ENCODE peak calls at places on chromosomes 13 and 19, in eight cellular contexts. K is upper lobe of right lung, V is SJSA1, Y is HAP-1, P is left lung, F is HepG2, T is GM23338, A is vagina. W is an unnamed sample.

GRCh38 chr13:44158741-44159632 is 214.6 kb upstream of the SERP2 start:
- DNase-seq in K (no peak), V (no peak), Y (no peak), P (no peak), F (no peak), T (no peak), A (no peak), W (no peak)

GRCh38 chr13:114285166-114285808 is 3.9 kb downstream of the UPF3A start:
- DNase-seq in K (no peak), V (no peak), Y (no peak), P (no peak), F (no peak), T (no peak), A (no peak), W (no peak)

GRCh38 chr13:101390461-101390860 is 25.8 kb downstream of the NALCN start:
- DNase-seq in K (no peak), V (peak; percentile 36), Y (no peak), P (no peak), F (no peak), T (no peak), A (no peak), W (no peak)

GRCh38 chr19:2549701-2550191 is 73.8 kb downstream of the GADD45B start:
- DNase-seq in K (peak; percentile 91), V (peak; percentile 94), Y (no peak), P (peak; percentile 93), F (no peak), T (no peak), A (no peak), W (peak; percentile 29)

GRCh38 chr19:50633359-50633758 is 6.3 kb downstream of the SYT3 start:
- DNase-seq in K (no peak), V (no peak), Y (no peak), P (no peak), F (no peak), T (no peak), A (no peak), W (no peak)

GRCh38 chr13:43221611-43222010 is 198.2 kb downstream of the DNAJC15 start:
- DNase-seq in K (no peak), V (no peak), Y (no peak), P (no peak), F (no peak), T (no peak), A (no peak), W (no peak)

GRCh38 chr13:51581148-51581820 is 3.0 kb upstream of the WDFY2 start:
- DNase-seq in K (no peak), V (no peak), Y (no peak), P (no peak), F (no peak), T (no peak), A (no peak), W (no peak)

GRCh38 chr13:113630296-113630695 is 27.7 kb downstream of the ATP4B start:
- DNase-seq in K (no peak), V (no peak), Y (no peak), P (peak; percentile 26), F (no peak), T (no peak), A (no peak), W (no peak)

GRCh38 chr13:112688560-112689497 is 1.0 kb upstream of the ATP11A start:
- DNase-seq in K (peak; percentile 88), V (no peak), Y (no peak), P (peak; percentile 89), F (peak; percentile 24), T (peak; percentile 47), A (no peak), W (peak; percentile 34)

GRCh38 chr13:57632276-57633140 is 964 bp downstream of the PCDH17 start:
- DNase-seq in K (peak; percentile 60), V (no peak), Y (no peak), P (no peak), F (no peak), T (peak; percentile 65), A (no peak), W (no peak)

GRCh38 chr19:30085394-30085793 is 143.4 kb downstream of the URI1 start:
- DNase-seq in K (peak; percentile 47), V (peak; percentile 6), Y (no peak), P (no peak), F (peak; percentile 4), T (peak; percentile 74), A (no peak), W (peak; percentile 49)

GRCh38 chr13:21399741-21400140 is 59.4 kb downstream of the ZDHHC20 start:
- DNase-seq in K (no peak), V (peak; percentile 25), Y (no peak), P (no peak), F (no peak), T (no peak), A (no peak), W (no peak)

GRCh38 chr13:35957174-35957867 is 173.9 kb downstream of the DCLK1 start:
- DNase-seq in K (no peak), V (peak; percentile 18), Y (no peak), P (no peak), F (no peak), T (no peak), A (no peak), W (no peak)

GRCh38 chr13:95481051-95481775 is 71.3 kb upstream of the CLDN10 start:
- DNase-seq in K (no peak), V (no peak), Y (no peak), P (no peak), F (no peak), T (no peak), A (no peak), W (no peak)

GRCh38 chr13:113628291-113629270 is 29.4 kb downstream of the ATP4B start:
- DNase-seq in K (no peak), V (no peak), Y (no peak), P (peak; percentile 24), F (no peak), T (no peak), A (no peak), W (no peak)

GRCh38 chr19:55437410-55437809 is 5.7 kb downstream of the SHISA7 start:
- DNase-seq in K (peak; percentile 83), V (peak; percentile 53), Y (peak; percentile 51), P (peak; percentile 60), F (peak; percentile 46), T (peak; percentile 93), A (no peak), W (peak; percentile 92)

GRCh38 chr13:66665991-66666390 is 564.1 kb downstream of the PCDH9 start:
- DNase-seq in K (peak; percentile 38), V (no peak), Y (no peak), P (no peak), F (no peak), T (peak; percentile 30), A (no peak), W (peak; percentile 47)

GRCh38 chr19:29681422-29682235 is 16.4 kb downstream of the PLEKHF1 start:
- DNase-seq in K (no peak), V (no peak), Y (no peak), P (no peak), F (no peak), T (no peak), A (peak; percentile 87), W (no peak)

GRCh38 chr13:44197791-44198770 is 175.5 kb upstream of the SERP2 start:
- DNase-seq in K (no peak), V (peak; percentile 14), Y (no peak), P (no peak), F (no peak), T (no peak), A (no peak), W (no peak)

GRCh38 chr13:111485491-111486250 is 165.2 kb downstream of the TEX29 start:
- DNase-seq in K (peak; percentile 33), V (no peak), Y (no peak), P (no peak), F (no peak), T (no peak), A (no peak), W (no peak)

DNA sequence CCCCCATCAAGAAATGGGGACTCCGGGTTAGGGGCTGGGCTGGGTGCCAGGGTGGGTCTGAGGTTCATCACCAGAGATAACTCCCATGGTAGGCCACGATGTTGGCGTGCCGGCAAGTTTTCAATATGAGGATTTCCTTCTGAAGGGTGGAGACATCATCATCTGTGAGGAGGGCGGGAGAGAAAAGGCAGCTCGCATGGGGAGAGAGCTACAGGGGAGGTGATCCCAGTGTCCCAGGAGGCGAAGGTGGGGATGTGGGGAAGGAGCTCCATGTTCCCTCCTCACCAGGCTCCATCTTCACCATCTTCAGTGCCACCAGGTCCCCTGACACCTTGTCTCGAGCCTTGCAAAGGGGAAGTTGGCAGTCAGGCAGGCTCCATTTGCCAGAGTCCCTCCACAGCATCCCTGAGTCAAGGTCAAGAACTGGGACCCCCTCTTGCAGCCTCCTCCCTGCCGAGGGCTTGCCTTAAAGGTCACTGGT is 430 bp downstream of the MAP4K1 start:
- DNase-seq in K (no peak), V (no peak), Y (no peak), P (no peak), F (no peak), T (no peak), A (no peak), W (no peak)
- H3K4me1 ChIP-seq in K (peaks cover 19% of the 10 kb centered on the region), V (peaks cover 14% of the 10 kb centered on the region), Y (peaks cover 5% of the 10 kb centered on the region), P (peaks cover 28% of the 10 kb centered on the region), F (peaks cover 40% of the 10 kb centered on the region), T (peaks cover 9% of the 10 kb centered on the region), A (peaks cover 20% of the 10 kb centered on the region), W (peaks cover 5% of the 10 kb centered on the region)

GRCh38 chr13:40994581-40995230 is 24.4 kb downstream of the ELF1 start:
- DNase-seq in K (no peak), V (no peak), Y (no peak), P (no peak), F (no peak), T (no peak), A (no peak), W (no peak)
- H3K4me1 ChIP-seq in K (peaks cover 32% of the 10 kb centered on the region), V (no peaks in the 10 kb centered on the region), Y (no peaks in the 10 kb centered on the region), P (peaks cover 89% of the 10 kb centered on the region), F (peaks cover 41% of the 10 kb centered on the region), T (peaks cover 10% of the 10 kb centered on the region), A (peaks cover 68% of the 10 kb centered on the region), W (peaks cover 15% of the 10 kb centered on the region)

GRCh38 chr19:273393-273792 is 17.8 kb downstream of the PLPP2 start:
- DNase-seq in K (no peak), V (no peak), Y (no peak), P (no peak), F (no peak), T (no peak), A (no peak), W (no peak)

GRCh38 chr19:277131-277530 is 14.1 kb downstream of the PLPP2 start:
- DNase-seq in K (no peak), V (no peak), Y (no peak), P (no peak), F (no peak), T (no peak), A (no peak), W (no peak)

GRCh38 chr19:275958-276646 is 15.1 kb downstream of the PLPP2 start:
- DNase-seq in K (no peak), V (no peak), Y (no peak), P (no peak), F (no peak), T (no peak), A (no peak), W (no peak)

GRCh38 chr19:277581-278165 is 13.5 kb downstream of the PLPP2 start:
- DNase-seq in K (no peak), V (no peak), Y (no peak), P (no peak), F (no peak), T (peak; percentile 84), A (no peak), W (peak; percentile 21)

GRCh38 chr19:275000-275399 is 16.2 kb downstream of the PLPP2 start:
- DNase-seq in K (no peak), V (no peak), Y (no peak), P (no peak), F (no peak), T (no peak), A (no peak), W (no peak)
- H3K4me1 ChIP-seq in K (no peaks in the 10 kb centered on the region), V (no peaks in the 10 kb centered on the region), Y (no peaks in the 10 kb centered on the region), P (no peaks in the 10 kb centered on the region), F (no peaks in the 10 kb centered on the region), T (peaks cover 6% of the 10 kb centered on the region), A (no peaks in the 10 kb centered on the region), W (no peaks in the 10 kb centered on the region)

GRCh38 chr19:4369888-4370260 is 26.5 kb downstream of the MPND start:
- DNase-seq in K (peak; percentile 83), V (no peak), Y (no peak), P (peak; percentile 71), F (no peak), T (peak; percentile 65), A (no peak), W (no peak)
- H3K4me1 ChIP-seq in K (peaks cover 73% of the 10 kb centered on the region), V (peaks cover 19% of the 10 kb centered on the region), Y (no peaks in the 10 kb centered on the region), P (peaks cover 78% of the 10 kb centered on the region), F (peaks cover 15% of the 10 kb centered on the region), T (peaks cover 16% of the 10 kb centered on the region), A (peaks cover 80% of the 10 kb centered on the region), W (peaks cover 15% of the 10 kb centered on the region)